ENCODE peak calls at places on chromosomes 13 and 19, in ten cellular contexts. C, A, Z, U, F, B, S, E, G and O are unnamed samples.

GRCh38 chr13:37074703-37075102 is 15.2 kb upstream of the SUPT20H start:
- DNase-seq in S (peak), A (peak), E (peak), Z (no peak), F (no peak), B (no peak), C (no peak), U (no peak), G (no peak), O (peak)

GRCh38 chr13:51928231-51928630 is 66.5 kb downstream of the CCDC70 start:
- DNase-seq in Z (no peak), C (no peak), U (no peak), A (no peak), E (no peak), G (no peak), F (no peak), B (no peak), S (no peak), O (no peak)

GRCh38 chr13:94079876-94080275 is 399.6 kb downstream of the DCT start:
- DNase-seq in F (no peak), A (no peak), E (peak), G (no peak), Z (no peak), B (no peak), U (no peak), S (peak), C (no peak), O (peak)

GRCh38 chr13:43132228-43132627 is 108.8 kb downstream of the DNAJC15 start:
- DNase-seq in C (no peak), F (no peak), U (no peak), B (peak), Z (peak), E (peak), S (peak), G (no peak), A (peak), O (peak)

GRCh38 chr19:16247353-16248182 is 49.9 kb downstream of the AP1M1 start:
- DNase-seq in B (peak), U (peak), G (peak), A (peak), S (peak), C (peak), F (no peak), Z (peak), E (peak), O (peak)

GRCh38 chr13:75359266-75359665 is 122.7 kb downstream of the TBC1D4 start:
- DNase-seq in S (peak), F (no peak), E (peak), G (no peak), B (no peak), Z (no peak), A (peak), C (no peak), U (no peak), O (peak)

GRCh38 chr19:15252398-15253018 is 20.3 kb upstream of the EPHX3 start:
- DNase-seq in U (no peak), Z (no peak), B (no peak), S (peak), E (peak), C (no peak), F (no peak), A (no peak), G (no peak), O (no peak)

GRCh38 chr13:34039678-34040077 is 221.7 kb downstream of the RFC3 start:
- DNase-seq in E (no peak), Z (no peak), F (no peak), C (no peak), B (no peak), A (no peak), S (no peak), U (no peak), G (no peak), O (no peak)

GRCh38 chr19:4557971-4558941 is 1.2 kb downstream of the SEMA6B start:
- DNase-seq in B (peak), G (no peak), Z (peak), C (peak), S (no peak), A (peak), U (peak), E (peak), F (no peak), O (peak)

GRCh38 chr13:114079601-114080536 is 52.6 kb downstream of the RASA3 start:
- DNase-seq in A (no peak), B (no peak), U (no peak), G (peak), Z (no peak), F (no peak), S (no peak), E (no peak), C (no peak), O (no peak)

GRCh38 chr19:4781851-4782250 is 9.7 kb upstream of the FEM1A start:
- DNase-seq in G (no peak), S (no peak), A (no peak), E (no peak), B (no peak), U (no peak), Z (no peak), C (no peak), F (no peak), O (peak)

GRCh38 chr19:17784201-17785008 is 10.5 kb upstream of the B3GNT3 start:
- DNase-seq in A (no peak), C (peak), F (peak), Z (peak), U (peak), B (peak), S (peak), G (peak), E (peak), O (peak)

GRCh38 chr13:73625562-73626339 is 508.5 kb downstream of the KLF12 start:
- DNase-seq in F (no peak), E (no peak), S (no peak), C (no peak), U (peak), Z (no peak), B (no peak), G (no peak), A (no peak), O (no peak)

GRCh38 chr13:34076319-34076718 is 258.4 kb downstream of the RFC3 start:
- DNase-seq in G (no peak), Z (no peak), B (no peak), C (no peak), F (no peak), E (peak), U (no peak), A (no peak), S (no peak), O (peak)

GRCh38 chr13:102718746-102719145 is 23.9 kb upstream of the METTL21C start:
- DNase-seq in E (no peak), C (no peak), S (no peak), A (no peak), Z (no peak), U (no peak), F (no peak), B (no peak), G (no peak), O (no peak)

GRCh38 chr13:28510066-28510465 is 15.1 kb upstream of the FLT1 start:
- DNase-seq in C (no peak), U (no peak), F (no peak), E (no peak), B (no peak), G (no peak), Z (no peak), S (no peak), A (no peak), O (no peak)

GRCh38 chr19:6003976-6004375 is 26.0 kb upstream of the RANBP3 start:
- DNase-seq in G (no peak), C (no peak), E (no peak), U (no peak), A (no peak), Z (no peak), F (no peak), S (no peak), B (no peak), O (no peak)

GRCh38 chr19:10431943-10432735 is 11.8 kb downstream of the PDE4A start:
- DNase-seq in S (no peak), U (peak), C (peak), F (no peak), A (no peak), G (no peak), E (peak), B (peak), Z (peak), O (peak)

GRCh38 chr19:10975374-10976036 is 14.7 kb downstream of the SMARCA4 start:
- DNase-seq in E (peak), U (no peak), Z (peak), F (no peak), S (peak), A (no peak), B (no peak), G (peak), C (no peak), O (peak)

GRCh38 chr19:1807695-1808394 is 4.2 kb downstream of the ATP8B3 start:
- DNase-seq in S (no peak), G (no peak), C (no peak), E (no peak), A (no peak), B (no peak), Z (no peak), U (no peak), F (no peak), O (no peak)

GRCh38 chr19:5961969-5962945 is 15.7 kb downstream of the RANBP3 start:
- DNase-seq in U (peak), G (no peak), E (peak), A (no peak), Z (peak), B (no peak), C (peak), S (peak), F (no peak), O (peak)

GRCh38 chr13:73341748-73342147 is 282.9 kb downstream of the KLF5 start:
- DNase-seq in Z (no peak), G (no peak), S (peak), A (no peak), U (no peak), B (no peak), E (peak), C (no peak), F (no peak), O (peak)

GRCh38 chr19:35905178-35905727 is 2.8 kb downstream of the TYROBP start:
- DNase-seq in U (no peak), A (no peak), B (no peak), E (no peak), F (no peak), Z (no peak), C (no peak), S (peak), G (no peak), O (peak)

GRCh38 chr13:37194428-37194861 is 89.0 kb upstream of the CSNK1A1L start:
- DNase-seq in A (no peak), B (no peak), C (no peak), F (no peak), S (peak), E (no peak), U (no peak), G (no peak), Z (no peak), O (no peak)

GRCh38 chr13:32938907-32939306 is 77.3 kb upstream of the KL start:
- DNase-seq in E (peak), Z (no peak), F (no peak), A (no peak), C (no peak), G (no peak), B (no peak), U (no peak), S (peak), O (peak)

GRCh38 chr19:29831041-29831548 is 19.3 kb downstream of the CCNE1 start:
- DNase-seq in A (peak), Z (no peak), E (no peak), G (no peak), C (peak), F (no peak), S (no peak), B (no peak), U (peak), O (no peak)

GRCh38 chr13:81540777-81541176 is 1199.9 kb upstream of the SPRY2 start:
- DNase-seq in Z (no peak), E (no peak), C (no peak), S (no peak), U (no peak), F (no peak), G (no peak), B (no peak), A (no peak), O (peak)